ENCODE peak calls at places on chromosome 22, in four cellular contexts. One of them, this sample, is unnamed.
A peak's percentile ranks its signal among the peaks of the same experiment; 100 is the strongest.

GRCh38 chr22:39994046-39994565 is 648 bp upstream of the FAM83F start:
- DNase-seq in GM12878: no peak
- DNase-seq in SK-N-SH: no peak
- DNase-seq in H1: no peak
- DNase-seq in this sample: no peak

GRCh38 chr22:26348810-26349526 is 80.1 kb upstream of the ASPHD2 start:
- DNase-seq in GM12878: no peak
- DNase-seq in SK-N-SH: no peak
- DNase-seq in H1: no peak
- DNase-seq in this sample: no peak

GRCh38 chr22:36839356-36840073 is 21.3 kb upstream of the NCF4 start:
- DNase-seq in GM12878: no peak
- DNase-seq in SK-N-SH: no peak
- DNase-seq in H1: no peak
- DNase-seq in this sample: no peak

GRCh38 chr22:17845340-17845739 is 71.1 kb upstream of the BID start:
- DNase-seq in GM12878: no peak
- DNase-seq in SK-N-SH: no peak
- DNase-seq in H1: no peak
- DNase-seq in this sample: no peak

GRCh38 chr22:36155702-36156101 is 4.9 kb downstream of the APOL3 start:
- DNase-seq in GM12878: no peak
- DNase-seq in SK-N-SH: no peak
- DNase-seq in H1: no peak
- DNase-seq in this sample: no peak

GRCh38 chr22:23557036-23557435 is 23.1 kb downstream of the IGLL1 start:
- DNase-seq in GM12878: no peak
- DNase-seq in SK-N-SH: no peak
- DNase-seq in H1: no peak
- DNase-seq in this sample: no peak

GRCh38 chr22:36369922-36370781 is 17.6 kb downstream of the MYH9 start:
- DNase-seq in GM12878: no peak
- DNase-seq in SK-N-SH: no peak
- DNase-seq in H1: no peak
- DNase-seq in this sample: no peak

GRCh38 chr22:39914584-39914983 is 13.7 kb downstream of the GRAP2 start:
- DNase-seq in GM12878: no peak
- DNase-seq in SK-N-SH: no peak
- DNase-seq in H1: no peak
- DNase-seq in this sample: no peak

GRCh38 chr22:34842630-34843029 is 223.3 kb upstream of the ISX start:
- DNase-seq in GM12878: no peak
- DNase-seq in SK-N-SH: no peak
- DNase-seq in H1: no peak
- DNase-seq in this sample: peak; percentile 32

GRCh38 chr22:18044548-18045271 is 20.3 kb upstream of the MICAL3 start:
- DNase-seq in GM12878: no peak
- DNase-seq in SK-N-SH: no peak
- DNase-seq in H1: no peak
- DNase-seq in this sample: no peak

GRCh38 chr22:36546092-36546804 is 17.3 kb upstream of the EIF3D start:
- DNase-seq in GM12878: no peak
- DNase-seq in SK-N-SH: peak; percentile 86
- DNase-seq in H1: peak; percentile 65
- DNase-seq in this sample: peak; percentile 42

GRCh38 chr22:47128216-47129215 is 366.1 kb downstream of the TBC1D22A start:
- DNase-seq in GM12878: peak; percentile 9
- DNase-seq in SK-N-SH: no peak
- DNase-seq in H1: no peak
- DNase-seq in this sample: no peak
- TF ChIP-seq YY1 in GM12878: no peak
- TF ChIP-seq YY1 in SK-N-SH: no peak
- TF ChIP-seq YY1 in H1: no peak
- TF ChIP-seq YY1 in this sample: no peak

GRCh38 chr22:50297510-50298265 is 9.8 kb downstream of the PLXNB2 start:
- DNase-seq in GM12878: no peak
- DNase-seq in SK-N-SH: no peak
- DNase-seq in H1: no peak
- DNase-seq in this sample: no peak
- H3K4me1 ChIP-seq in GM12878: peaks cover 35% of the 10 kb centered on the region
- H3K4me1 ChIP-seq in SK-N-SH: peaks cover 30% of the 10 kb centered on the region
- H3K4me1 ChIP-seq in H1: peaks cover 37% of the 10 kb centered on the region
- H3K4me1 ChIP-seq in this sample: peaks cover 22% of the 10 kb centered on the region

GRCh38 chr22:49534386-49534785 is 293.3 kb downstream of the BRD1 start:
- DNase-seq in GM12878: no peak
- DNase-seq in SK-N-SH: no peak
- DNase-seq in H1: no peak
- DNase-seq in this sample: no peak
- TF ChIP-seq YY1 in GM12878: no peak
- TF ChIP-seq YY1 in SK-N-SH: no peak
- TF ChIP-seq YY1 in H1: no peak
- TF ChIP-seq YY1 in this sample: no peak

GRCh38 chr22:46112405-46112804 is 37.9 kb upstream of the PPARA start:
- DNase-seq in GM12878: no peak
- DNase-seq in SK-N-SH: no peak
- DNase-seq in H1: no peak
- DNase-seq in this sample: no peak

GRCh38 chr22:46111645-46112306 is 38.5 kb upstream of the PPARA start:
- DNase-seq in GM12878: no peak
- DNase-seq in SK-N-SH: no peak
- DNase-seq in H1: no peak
- DNase-seq in this sample: no peak

GRCh38 chr22:46113910-46114517 is 36.3 kb upstream of the PPARA start:
- DNase-seq in GM12878: no peak
- DNase-seq in SK-N-SH: no peak
- DNase-seq in H1: no peak
- DNase-seq in this sample: no peak

GRCh38 chr22:46114518-46115387 is 35.6 kb upstream of the PPARA start:
- DNase-seq in GM12878: no peak
- DNase-seq in SK-N-SH: no peak
- DNase-seq in H1: no peak
- DNase-seq in this sample: no peak

DNA sequence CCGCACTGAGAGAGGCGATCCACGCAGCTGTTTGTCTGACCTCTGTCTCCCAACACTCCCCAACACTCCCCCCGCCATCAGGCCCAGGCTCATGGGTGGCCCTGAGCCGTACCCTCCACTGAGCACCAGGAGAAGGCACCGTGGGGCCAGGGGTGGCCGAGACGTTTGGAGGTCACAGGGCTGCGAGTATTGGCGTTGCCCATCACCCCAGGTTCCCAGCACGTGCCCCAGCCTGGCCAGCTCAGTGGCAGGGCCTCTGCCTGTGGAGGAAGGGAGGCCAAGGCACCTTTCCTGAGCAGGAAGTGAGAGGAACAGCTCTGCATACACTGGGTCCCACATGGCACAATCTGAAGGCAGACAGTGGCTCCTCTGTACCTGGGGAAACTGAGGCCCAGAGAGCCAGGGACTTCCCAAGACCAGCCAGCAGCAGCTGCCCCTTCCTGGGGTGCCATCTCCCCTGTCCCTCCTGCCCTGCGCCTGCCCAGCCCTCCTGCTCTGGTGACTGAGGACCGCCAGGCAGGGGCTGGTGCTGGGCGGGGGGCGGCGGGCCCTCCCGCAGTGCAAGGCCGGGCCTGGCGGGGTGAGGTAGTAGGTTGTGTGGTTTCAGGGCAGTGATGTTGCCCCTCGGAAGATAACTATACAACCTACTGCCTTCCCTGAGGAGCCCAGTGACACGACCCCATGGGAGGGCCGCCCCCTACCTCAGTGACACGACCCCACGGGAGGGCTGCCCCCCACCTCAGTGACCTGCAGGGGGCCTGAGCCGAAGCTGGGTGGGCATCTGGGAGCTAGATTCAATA is 37.0 kb upstream of the PPARA start:
- DNase-seq in GM12878: no peak
- DNase-seq in SK-N-SH: no peak
- DNase-seq in H1: no peak
- DNase-seq in this sample: no peak
- H3K4me1 ChIP-seq in GM12878: no peaks in the 10 kb centered on the region
- H3K4me1 ChIP-seq in SK-N-SH: peaks cover 21% of the 10 kb centered on the region
- H3K4me1 ChIP-seq in H1: peaks cover 16% of the 10 kb centered on the region
- H3K4me1 ChIP-seq in this sample: peaks cover 18% of the 10 kb centered on the region

DNA sequence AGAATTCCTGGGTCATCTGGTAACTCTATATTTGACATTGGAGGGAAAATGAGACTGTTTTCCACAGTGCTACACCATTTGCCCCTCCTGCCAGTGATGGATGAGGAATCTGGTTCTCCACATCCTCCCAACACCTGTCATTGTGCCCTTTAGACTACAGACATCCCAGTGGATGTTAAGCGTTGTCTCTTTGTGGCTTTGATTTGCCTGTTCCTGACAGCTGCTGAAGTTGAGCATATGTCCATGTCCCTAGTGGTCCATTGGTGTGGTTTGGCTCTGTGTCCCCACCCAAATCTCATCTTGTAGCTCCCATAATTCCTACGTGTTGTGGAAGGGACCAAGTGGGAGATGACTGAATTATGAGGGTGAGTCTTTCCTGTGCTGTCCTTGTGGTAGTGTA is 88.5 kb downstream of the BRD1 start:
- DNase-seq in GM12878: no peak
- DNase-seq in SK-N-SH: no peak
- DNase-seq in H1: no peak
- DNase-seq in this sample: no peak
- TF ChIP-seq YY1 in GM12878: no peak
- TF ChIP-seq YY1 in SK-N-SH: no peak
- TF ChIP-seq YY1 in H1: no peak
- TF ChIP-seq YY1 in this sample: no peak

DNA sequence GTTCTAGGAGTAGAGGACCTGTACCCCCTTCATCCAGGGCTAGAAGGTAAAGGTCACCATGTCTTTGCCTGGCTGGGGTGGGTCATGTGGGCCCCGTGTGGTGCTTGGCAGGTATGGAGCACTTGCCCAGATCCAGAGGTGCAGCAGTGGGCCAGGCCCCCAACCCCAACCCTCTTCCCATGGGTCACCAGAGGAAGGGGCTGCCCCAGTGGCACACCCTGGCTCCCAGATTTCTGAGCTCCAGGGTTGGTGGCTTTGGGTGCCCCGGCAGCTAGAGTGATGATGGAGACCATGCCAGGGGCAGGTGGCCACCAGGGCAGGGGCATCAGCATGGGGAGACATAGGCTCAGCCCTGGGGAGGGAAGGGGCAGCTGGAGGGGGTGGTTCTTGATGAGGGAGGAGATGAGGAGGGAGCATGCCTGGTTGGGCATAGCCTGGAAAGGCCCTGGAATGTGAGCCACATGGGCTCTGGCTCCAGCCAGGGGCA is 2.3 kb upstream of the GP1BB start:
- DNase-seq in GM12878: no peak
- DNase-seq in SK-N-SH: no peak
- DNase-seq in H1: no peak
- DNase-seq in this sample: no peak
- H3K4me1 ChIP-seq in GM12878: peaks cover 6% of the 10 kb centered on the region
- H3K4me1 ChIP-seq in SK-N-SH: no peaks in the 10 kb centered on the region
- H3K4me1 ChIP-seq in H1: peaks cover 42% of the 10 kb centered on the region
- H3K4me1 ChIP-seq in this sample: peaks cover 16% of the 10 kb centered on the region

DNA sequence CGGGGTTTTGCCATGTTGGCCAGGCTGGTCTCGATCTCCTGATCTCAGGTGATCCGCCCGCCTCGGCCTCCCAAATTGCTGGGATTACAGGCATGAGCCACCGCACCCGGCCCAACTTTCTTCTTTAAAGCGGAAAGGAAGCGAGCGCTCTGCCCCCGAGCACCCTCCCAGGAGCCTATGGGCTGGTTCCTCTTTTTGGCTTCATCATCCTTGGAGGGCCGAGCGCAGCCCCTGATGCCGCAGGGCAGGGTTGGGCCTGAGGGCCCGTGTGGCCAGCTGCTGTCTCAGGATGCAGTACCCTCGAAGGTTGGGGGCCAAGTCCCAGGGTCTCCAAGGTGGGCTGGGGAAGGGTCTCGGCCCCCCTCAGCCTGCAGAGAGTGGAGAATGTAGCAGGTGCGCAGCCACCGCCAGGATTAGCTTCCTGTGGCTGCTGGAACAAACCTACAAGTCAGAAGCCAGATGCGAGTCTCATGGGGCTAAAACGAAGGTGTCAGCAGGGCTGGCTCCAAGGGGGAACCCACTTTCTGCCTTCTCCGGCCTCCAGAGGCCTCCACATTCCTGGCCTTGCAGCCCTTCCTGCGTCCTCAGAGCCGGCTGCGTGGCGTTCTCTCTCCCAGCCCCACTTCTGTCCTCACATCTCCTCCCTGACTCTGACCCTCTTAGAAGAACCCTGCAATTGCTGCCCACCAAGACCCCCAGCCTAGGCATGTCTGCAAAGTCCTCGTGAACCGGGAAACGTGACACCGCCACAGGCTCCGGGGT is 2.9 kb downstream of the PANX2 start:
- DNase-seq in GM12878: no peak
- DNase-seq in SK-N-SH: no peak
- DNase-seq in H1: no peak
- DNase-seq in this sample: no peak
- TF ChIP-seq YY1 in GM12878: no peak
- TF ChIP-seq YY1 in SK-N-SH: no peak
- TF ChIP-seq YY1 in H1: no peak
- TF ChIP-seq YY1 in this sample: no peak

DNA sequence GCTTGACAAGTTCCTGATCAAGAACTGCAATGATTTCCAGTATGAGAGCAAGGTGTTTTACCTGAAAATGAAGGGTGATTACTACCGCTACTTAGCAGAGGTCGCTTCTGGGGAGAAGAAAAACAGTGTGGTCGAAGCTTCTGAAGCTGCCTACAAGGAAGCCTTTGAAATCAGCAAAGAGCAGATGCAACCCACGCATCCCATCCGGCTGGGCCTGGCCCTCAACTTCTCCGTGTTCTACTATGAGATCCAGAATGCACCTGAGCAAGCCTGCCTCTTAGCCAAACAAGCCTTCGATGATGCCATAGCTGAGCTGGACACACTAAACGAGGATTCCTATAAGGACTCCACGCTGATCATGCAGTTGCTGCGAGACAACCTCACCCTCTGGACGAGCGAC is 12.0 kb downstream of the YWHAH start:
- DNase-seq in GM12878: no peak
- DNase-seq in SK-N-SH: no peak
- DNase-seq in H1: no peak
- DNase-seq in this sample: no peak
- H3K4me1 ChIP-seq in GM12878: peaks cover 4% of the 10 kb centered on the region
- H3K4me1 ChIP-seq in SK-N-SH: peaks cover 20% of the 10 kb centered on the region
- H3K4me1 ChIP-seq in H1: peaks cover 9% of the 10 kb centered on the region
- H3K4me1 ChIP-seq in this sample: no peaks in the 10 kb centered on the region